ENCODE peak calls at places on chromosome 12, in five cellular contexts. W is fibroblast of lung, B is K562, N is kidney, H is SK-N-SH. D is an unnamed sample.

GRCh38 chr12:28568083-28568482 is 377.8 kb downstream of the CCDC91 start:
- DNase-seq in B (no peak), W (peak; percentile 90), H (peak; percentile 11), N (no peak), D (peak; percentile 86)

GRCh38 chr12:58774731-58775130 is 145.6 kb downstream of the LRIG3 start:
- DNase-seq in B (no peak), N (no peak), H (no peak), W (no peak), D (no peak)

GRCh38 chr12:95182868-95183415 is 34.3 kb downstream of the FGD6 start:
- DNase-seq in B (peak; percentile 82), H (no peak), N (no peak), W (no peak), D (peak; percentile 72)

GRCh38 chr12:45962553-45963325 is 27.6 kb downstream of the SCAF11 start:
- DNase-seq in H (no peak), N (no peak), B (no peak), W (no peak), D (no peak)

GRCh38 chr12:121804417-121805111 is 755 bp downstream of the SETD1B start:
- DNase-seq in N (peak; percentile 86), H (peak; percentile 61), W (no peak), B (peak; percentile 66), D (peak; percentile 63)

GRCh38 chr12:108962256-108962655 is 58.6 kb downstream of the SVOP start:
- DNase-seq in B (no peak), W (no peak), H (no peak), N (no peak), D (no peak)

GRCh38 chr12:121872546-121873223 is 14.0 kb upstream of the HPD start:
- DNase-seq in H (peak; percentile 86), N (no peak), B (no peak), W (peak; percentile 98), D (peak; percentile 90)

GRCh38 chr12:108638141-108638823 is 4.6 kb upstream of the SELPLG start:
- DNase-seq in W (no peak), H (no peak), B (no peak), N (no peak), D (no peak)

GRCh38 chr12:123398177-123398916 is 14.4 kb downstream of the KMT5A start:
- DNase-seq in W (peak; percentile 90), H (no peak), N (peak; percentile 94), B (no peak), D (no peak)

GRCh38 chr12:98725481-98726247 is 80.6 kb downstream of the APAF1 start:
- DNase-seq in N (no peak), W (peak; percentile 73), H (peak; percentile 46), B (peak; percentile 54), D (peak; percentile 72)

GRCh38 chr12:13210022-13210539 is 13.6 kb downstream of the EMP1 start:
- DNase-seq in H (peak; percentile 30), W (no peak), N (no peak), B (no peak), D (no peak)

GRCh38 chr12:4115570-4115969 is 158.0 kb upstream of the CCND2 start:
- DNase-seq in H (no peak), B (no peak), W (no peak), N (peak; percentile 37), D (no peak)

GRCh38 chr12:53939141-53940108 is 794 bp downstream of the HOXC13 start:
- DNase-seq in B (no peak), H (peak; percentile 35), N (no peak), W (no peak), D (peak; percentile 7)

GRCh38 chr12:21428241-21428640 is 9.2 kb upstream of the PYROXD1 start:
- DNase-seq in W (peak; percentile 28), H (no peak), N (no peak), B (no peak), D (peak; percentile 70)

GRCh38 chr12:51318846-51319570 is 5.0 kb downstream of the BIN2 start:
- DNase-seq in B (no peak), N (no peak), W (no peak), H (no peak), D (peak; percentile 20)

GRCh38 chr12:92551853-92552397 is 150.9 kb upstream of the PLEKHG7 start:
- DNase-seq in H (no peak), B (peak; percentile 42), N (no peak), W (no peak), D (peak; percentile 46)

GRCh38 chr12:30862486-30862885 is 64.1 kb upstream of the TSPAN11 start:
- DNase-seq in B (peak; percentile 46), H (peak; percentile 22), N (no peak), W (peak; percentile 18), D (no peak)

GRCh38 chr12:51388066-51388799 is 3.0 kb downstream of the GALNT6 start:
- DNase-seq in H (peak; percentile 83), W (peak; percentile 82), B (peak; percentile 82), N (no peak), D (peak; percentile 93)

GRCh38 chr12:124720687-124721500 is 142.8 kb downstream of the SCARB1 start:
- DNase-seq in H (peak; percentile 83), W (peak; percentile 27), N (peak; percentile 86), B (no peak), D (no peak)

GRCh38 chr12:47078733-47079364 is 572 bp upstream of the PCED1B start:
- DNase-seq in B (peak; percentile 41), W (no peak), N (peak; percentile 69), H (no peak), D (peak; percentile 52)

GRCh38 chr12:121797937-121798801 is 4.7 kb upstream of the RHOF start:
- DNase-seq in H (peak; percentile 83), W (peak; percentile 74), N (peak; percentile 91), B (peak; percentile 85), D (peak; percentile 54)

GRCh38 chr12:29131539-29131938 is 17.5 kb upstream of the FAR2 start:
- DNase-seq in W (peak; percentile 42), N (no peak), B (no peak), H (no peak), D (peak; percentile 15)

GRCh38 chr12:29309320-29309902 is 71.6 kb downstream of the ERGIC2 start:
- DNase-seq in H (no peak), N (no peak), W (peak; percentile 63), B (peak; percentile 11), D (peak; percentile 67)

GRCh38 chr12:120500577-120500976 is 4.7 kb downstream of the DYNLL1 start:
- DNase-seq in N (no peak), W (peak; percentile 39), H (no peak), B (no peak), D (no peak)

GRCh38 chr12:90174198-90174510 is 465.5 kb upstream of the ATP2B1 start:
- DNase-seq in B (no peak), W (no peak), H (no peak), N (no peak), D (peak; percentile 8)

GRCh38 chr12:54870617-54871016 is 16.3 kb downstream of the MUCL1 start:
- DNase-seq in H (no peak), B (no peak), W (no peak), N (no peak), D (no peak)

GRCh38 chr12:95882080-95882479 is 23.3 kb downstream of the SNRPF start:
- DNase-seq in W (no peak), B (no peak), N (no peak), H (no peak), D (peak; percentile 3)

GRCh38 chr12:12282761-12283160 is 15.9 kb upstream of the LRP6 start:
- DNase-seq in N (no peak), B (no peak), W (peak; percentile 68), H (no peak), D (peak; percentile 69)

GRCh38 chr12:125143491-125143890 is 78.3 kb downstream of the AACS start:
- DNase-seq in W (peak; percentile 21), B (no peak), N (no peak), H (peak; percentile 49), D (no peak)

GRCh38 chr12:26434299-26434915 is 239.0 kb downstream of the SSPN start:
- DNase-seq in H (peak; percentile 52), W (peak; percentile 77), B (peak; percentile 55), N (no peak), D (peak; percentile 44)

DNA sequence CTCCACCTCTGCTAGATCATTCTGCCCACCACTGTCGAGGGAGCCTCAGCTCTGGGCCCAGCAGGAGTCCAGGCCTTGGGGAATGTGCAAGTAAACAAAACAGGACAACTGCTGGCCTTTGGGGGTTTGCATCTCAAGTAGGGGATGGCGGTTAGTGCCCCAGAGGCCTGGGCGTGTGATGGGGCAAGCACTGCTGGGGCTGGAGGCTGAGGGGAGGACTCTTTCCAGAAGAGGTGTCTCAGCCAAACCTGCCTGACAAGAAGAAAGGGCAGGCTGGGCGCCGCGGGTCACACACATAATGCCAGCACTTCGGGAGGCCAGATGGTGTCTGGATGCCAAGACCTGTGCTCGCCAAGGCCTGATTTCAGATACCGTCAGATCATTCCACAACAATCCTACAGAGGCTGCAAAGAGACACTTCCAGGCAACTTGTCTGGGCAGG is 8.6 kb upstream of the ALDH2 start:
- DNase-seq in N (no peak), H (no peak), W (no peak), B (no peak), D (no peak)
- H3K4me1 ChIP-seq in N (no peaks in the 10 kb centered on the region), H (peaks cover 26% of the 10 kb centered on the region), W (peaks cover 3% of the 10 kb centered on the region), B (peaks cover 10% of the 10 kb centered on the region), D (peaks cover 19% of the 10 kb centered on the region)

GRCh38 chr12:115491851-115492250 is 785.6 kb downstream of the MED13L start:
- DNase-seq in W (no peak), H (no peak), B (no peak), N (no peak), D (no peak)
- H3K9ac ChIP-seq in W (no peak overlapping the region), H (no peak overlapping the region), B (no peak overlapping the region), N (no peak overlapping the region), D (no peak overlapping the region)

DNA sequence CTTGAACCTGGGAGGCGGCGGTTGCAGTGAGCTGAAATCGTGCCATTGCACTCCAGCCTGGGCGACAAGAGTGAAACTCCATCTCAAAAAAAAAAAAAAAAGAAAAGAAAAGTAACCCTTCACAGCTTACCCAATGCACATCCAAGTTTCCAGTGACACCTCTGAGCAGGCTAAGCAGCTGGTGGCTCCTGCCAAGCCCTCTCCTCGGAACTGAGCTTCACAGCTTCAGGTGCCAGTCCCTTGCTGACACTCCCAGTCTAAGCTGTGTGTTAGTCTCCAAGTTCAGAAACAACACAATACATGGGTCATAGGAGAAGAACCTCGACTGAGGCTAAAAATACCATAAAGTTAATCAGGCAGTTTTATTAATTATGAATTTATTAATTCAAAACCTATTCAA is 7.9 kb downstream of the CD9 start:
- DNase-seq in B (no peak), W (no peak), H (no peak), N (no peak), D (no peak)
- H3K4me1 ChIP-seq in B (no peaks in the 10 kb centered on the region), W (peaks cover 14% of the 10 kb centered on the region), H (peaks cover 55% of the 10 kb centered on the region), N (peaks cover 36% of the 10 kb centered on the region), D (peaks cover 29% of the 10 kb centered on the region)

GRCh38 chr12:88639361-88639760 is 59.1 kb upstream of the KITLG start:
- DNase-seq in W (peak; percentile 80), B (no peak), N (no peak), H (no peak), D (no peak)
- H3K9ac ChIP-seq in W (no peak overlapping the region), B (no peak overlapping the region), N (no peak overlapping the region), H (no peak overlapping the region), D (peak overlapping the region; percentile 13)

GRCh38 chr12:60997979-60998378 is 1262.2 kb upstream of the USP15 start:
- DNase-seq in N (no peak), W (no peak), H (no peak), B (no peak), D (no peak)
- H3K4me1 ChIP-seq in N (no peaks in the 10 kb centered on the region), W (no peaks in the 10 kb centered on the region), H (no peaks in the 10 kb centered on the region), B (no peaks in the 10 kb centered on the region), D (no peaks in the 10 kb centered on the region)

GRCh38 chr12:2958432-2959193 is 584 bp upstream of the TEAD4 start:
- DNase-seq in N (peak; percentile 93), H (peak; percentile 89), W (peak; percentile 53), B (peak; percentile 72), D (peak; percentile 86)
- H3K9ac ChIP-seq in N (peak overlapping the region; percentile 83), H (peak overlapping the region; percentile 77), W (no peak overlapping the region), B (peak overlapping the region; percentile 65), D (peak overlapping the region; percentile 89)